ENCODE peak calls at places on chromosomes 13 and 19, in four cellular contexts. U is effector CD4-positive, alpha-beta T cell; N is stimulated activated CD8-positive, alpha-beta memory T cell treated with anti-CD3 and anti-CD28 coated beads, Interleukin-15, amount 100 ng/mL, for 1 hour; V is stimulated activated CD4-positive, alpha-beta T cell treated with anti-CD3 and anti-CD28 coated beads, Interleukin-15, amount 100 ng/mL, for 1 hour. M is an unnamed sample.

GRCh38 chr13:113982296-113982661 is 8.4 kb upstream of the C13orf46 start:
- DNase-seq in V (no peak), N (no peak), U (no peak), M (peak; percentile 70)

GRCh38 chr13:104140557-104140956 is 1074.3 kb upstream of the SLC10A2 start:
- DNase-seq in N (no peak), U (no peak), V (no peak), M (no peak)

GRCh38 chr13:19185086-19185864 is 3.7 kb upstream of the TUBA3C start:
- DNase-seq in V (no peak), N (no peak), U (no peak), M (no peak)

GRCh38 chr13:23212621-23213020 is 31.8 kb downstream of the SGCG start:
- DNase-seq in U (no peak), N (no peak), V (no peak), M (no peak)

GRCh38 chr13:30715837-30716236 is 19.5 kb upstream of the ALOX5AP start:
- DNase-seq in U (no peak), V (no peak), N (no peak), M (no peak)

GRCh38 chr13:52159159-52159982 is at the start of gene NEK3:
- DNase-seq in U (peak; percentile 15), V (peak; percentile 21), N (peak; percentile 14), M (peak; percentile 73)

GRCh38 chr19:13054605-13055212 is 47.9 kb downstream of the LYL1 start:
- DNase-seq in N (no peak), V (no peak), U (no peak), M (no peak)

GRCh38 chr19:9953802-9954542 is 17.7 kb upstream of the OLFM2 start:
- DNase-seq in U (no peak), N (no peak), V (no peak), M (no peak)

GRCh38 chr13:53342623-53343022 is 314.0 kb downstream of the OLFM4 start:
- DNase-seq in U (no peak), V (no peak), N (no peak), M (no peak)

GRCh38 chr19:6737873-6738725 is 719 bp upstream of the GPR108 start:
- DNase-seq in V (peak; percentile 44), U (peak; percentile 67), N (no peak), M (peak; percentile 83)

GRCh38 chr13:20442370-20442769 is 83.3 kb downstream of the CRYL1 start:
- DNase-seq in V (no peak), U (no peak), N (no peak), M (no peak)

GRCh38 chr13:80894930-80895329 is 554.0 kb upstream of the SPRY2 start:
- DNase-seq in N (no peak), U (no peak), V (no peak), M (no peak)

GRCh38 chr13:44448373-44448772 is 74.7 kb downstream of the SERP2 start:
- DNase-seq in N (no peak), V (no peak), U (no peak), M (no peak)

GRCh38 chr19:7210359-7210758 is 83.9 kb downstream of the INSR start:
- DNase-seq in N (no peak), U (no peak), V (no peak), M (no peak)

GRCh38 chr19:29841559-29842367 is 30.0 kb downstream of the CCNE1 start:
- DNase-seq in N (no peak), V (no peak), U (no peak), M (no peak)

GRCh38 chr19:6065685-6066365 is 44.5 kb downstream of the RFX2 start:
- DNase-seq in N (no peak), U (peak; percentile 43), V (peak; percentile 16), M (peak; percentile 49)

GRCh38 chr13:50678464-50679162 is 164.9 kb downstream of the DLEU7 start:
- DNase-seq in N (no peak), V (no peak), U (no peak), M (no peak)

GRCh38 chr13:92354583-92354982 is 872.0 kb upstream of the GPC6 start:
- DNase-seq in U (no peak), N (no peak), V (no peak), M (no peak)

GRCh38 chr19:1324792-1325567 is 39.3 kb downstream of the EFNA2 start:
- DNase-seq in N (no peak), U (no peak), V (no peak), M (peak; percentile 52)

GRCh38 chr13:20197361-20197834 is 4.7 kb upstream of the GJB2 start:
- DNase-seq in N (no peak), U (no peak), V (no peak), M (no peak)

GRCh38 chr19:31350693-31351211 is 1.5 kb upstream of the TSHZ3 start:
- DNase-seq in U (no peak), V (no peak), N (no peak), M (peak; percentile 49)

GRCh38 chr13:37131092-37131491 is 25.6 kb upstream of the CSNK1A1L start:
- DNase-seq in U (no peak), V (no peak), N (no peak), M (no peak)

GRCh38 chr19:43776285-43776684 is 4.5 kb downstream of the KCNN4 start:
- DNase-seq in U (no peak), N (no peak), V (no peak), M (no peak)

GRCh38 chr13:47334173-47334572 is 437.3 kb upstream of the HTR2A start:
- DNase-seq in V (no peak), U (no peak), N (no peak), M (no peak)

GRCh38 chr19:51808333-51808986 is 13.5 kb downstream of the FPR3 start:
- DNase-seq in U (no peak), V (no peak), N (no peak), M (no peak)

GRCh38 chr19:8517551-8518442 is 3.8 kb upstream of the ZNF414 start:
- DNase-seq in U (peak; percentile 39), V (peak; percentile 29), N (peak; percentile 17), M (no peak)

GRCh38 chr19:4414800-4415251 is 12.4 kb downstream of the CHAF1A start:
- DNase-seq in U (no peak), V (no peak), N (no peak), M (no peak)

GRCh38 chr19:929523-930258 is 3.9 kb downstream of the ARID3A start:
- DNase-seq in N (no peak), U (no peak), V (no peak), M (no peak)

GRCh38 chr13:111531505-111531904 is 211.1 kb downstream of the TEX29 start:
- DNase-seq in N (no peak), U (no peak), V (no peak), M (no peak)

GRCh38 chr13:26529441-26529840 is 28.0 kb upstream of the WASF3 start:
- DNase-seq in N (no peak), V (no peak), U (no peak), M (no peak)

GRCh38 chr19:45340232-45340898 is at the start of gene KLC3:
- DNase-seq in U (peak; percentile 21), N (no peak), V (peak; percentile 22), M (peak; percentile 84)

GRCh38 chr19:44890366-44891015 is 563 bp upstream of the TOMM40 start:
- DNase-seq in N (no peak), V (no peak), U (peak; percentile 100), M (no peak)

GRCh38 chr13:77207943-77208342 is 119.0 kb downstream of the MYCBP2 start:
- DNase-seq in U (no peak), V (no peak), N (no peak), M (no peak)

GRCh38 chr19:35562336-35562735 is 1.1 kb downstream of the ATP4A start:
- DNase-seq in N (no peak), V (no peak), U (no peak), M (no peak)

GRCh38 chr19:4639531-4640246 is 373 bp downstream of the TNFAIP8L1 start:
- DNase-seq in V (no peak), N (no peak), U (no peak), M (peak; percentile 47)

GRCh38 chr13:66657165-66657895 is 572.8 kb downstream of the PCDH9 start:
- DNase-seq in N (no peak), U (no peak), V (no peak), M (peak; percentile 39)

GRCh38 chr19:38455031-38455430 is 21.5 kb downstream of the RYR1 start:
- DNase-seq in U (no peak), N (no peak), V (no peak), M (no peak)

GRCh38 chr19:633786-634639 is 676 bp upstream of the POLRMT start:
- DNase-seq in V (no peak), N (no peak), U (no peak), M (no peak)

M was measured in left lung.